ENCODE peak calls at places on chromosomes 6 and 20, in ten cellular contexts. K is GM10248, W is sigmoid colon, O is cardiac muscle cell, H is HL-60, J is colonic mucosa, S is fibroblast of mammary gland, P is lower lobe of right lung, Q is tibial artery, U is GM20000. D is an unnamed sample.

GRCh38 chr20:5480824-5481600 is 164.3 kb upstream of the PROKR2 start:
- DNase-seq in K (no peak), W (no peak), O (no peak), H (no peak), J (peak), S (no peak), P (no peak), Q (no peak), U (peak), D (no peak)

GRCh38 chr6:157592980-157593379 is 212.0 kb downstream of the ZDHHC14 start:
- DNase-seq in K (no peak), W (no peak), O (no peak), H (no peak), J (no peak), S (no peak), P (no peak), Q (no peak), U (no peak), D (no peak)

GRCh38 chr6:27556406-27556805 is 83.5 kb upstream of the ZNF184 start:
- DNase-seq in K (no peak), W (no peak), O (no peak), H (no peak), J (no peak), S (no peak), P (no peak), Q (no peak), U (no peak), D (no peak)

GRCh38 chr6:36139991-36140710 is 9.8 kb downstream of the MAPK13 start:
- DNase-seq in K (no peak), W (no peak), O (no peak), H (no peak), J (no peak), S (no peak), P (no peak), Q (no peak), U (no peak), D (no peak)

GRCh38 chr20:14724036-14724435 is 386.6 kb upstream of the FLRT3 start:
- DNase-seq in K (no peak), W (no peak), O (no peak), H (no peak), J (no peak), S (no peak), P (no peak), Q (no peak), U (no peak), D (no peak)

GRCh38 chr6:169173532-169174268 is 79.9 kb downstream of the THBS2 start:
- DNase-seq in K (no peak), W (no peak), O (no peak), H (no peak), J (no peak), S (no peak), P (no peak), Q (no peak), U (no peak), D (peak)

GRCh38 chr6:131631625-131632284 is 3.7 kb upstream of the MED23 start:
- DNase-seq in K (no peak), W (no peak), O (no peak), H (no peak), J (no peak), S (no peak), P (no peak), Q (no peak), U (no peak), D (no peak)

GRCh38 chr6:39214846-39215639 is 14.2 kb downstream of the KCNK5 start:
- DNase-seq in K (no peak), W (no peak), O (no peak), H (no peak), J (peak), S (no peak), P (peak), Q (no peak), U (no peak), D (no peak)

GRCh38 chr6:11025911-11026635 is 18.0 kb downstream of the ELOVL2 start:
- DNase-seq in K (no peak), W (no peak), O (peak), H (no peak), J (no peak), S (no peak), P (no peak), Q (no peak), U (peak), D (no peak)

GRCh38 chr6:145735356-145736165 is at the start of gene EPM2A:
- DNase-seq in K (peak), W (peak), O (peak), H (peak), J (peak), S (peak), P (peak), Q (peak), U (peak), D (peak)
- TF ChIP-seq CTCF in K (no peak), W (no peak), O (no peak), H (no peak), J (no peak), S (no peak), P (no peak), Q (no peak), U (no peak), D (no peak)

GRCh38 chr6:21019614-21020013 is 485.4 kb downstream of the CDKAL1 start:
- DNase-seq in K (no peak), W (no peak), O (no peak), H (no peak), J (no peak), S (no peak), P (no peak), Q (no peak), U (no peak), D (no peak)
- TF ChIP-seq CTCF in K (no peak), W (no peak), O (peak), H (no peak), J (no peak), S (peak), P (no peak), Q (no peak), U (no peak), D (peak)

DNA sequence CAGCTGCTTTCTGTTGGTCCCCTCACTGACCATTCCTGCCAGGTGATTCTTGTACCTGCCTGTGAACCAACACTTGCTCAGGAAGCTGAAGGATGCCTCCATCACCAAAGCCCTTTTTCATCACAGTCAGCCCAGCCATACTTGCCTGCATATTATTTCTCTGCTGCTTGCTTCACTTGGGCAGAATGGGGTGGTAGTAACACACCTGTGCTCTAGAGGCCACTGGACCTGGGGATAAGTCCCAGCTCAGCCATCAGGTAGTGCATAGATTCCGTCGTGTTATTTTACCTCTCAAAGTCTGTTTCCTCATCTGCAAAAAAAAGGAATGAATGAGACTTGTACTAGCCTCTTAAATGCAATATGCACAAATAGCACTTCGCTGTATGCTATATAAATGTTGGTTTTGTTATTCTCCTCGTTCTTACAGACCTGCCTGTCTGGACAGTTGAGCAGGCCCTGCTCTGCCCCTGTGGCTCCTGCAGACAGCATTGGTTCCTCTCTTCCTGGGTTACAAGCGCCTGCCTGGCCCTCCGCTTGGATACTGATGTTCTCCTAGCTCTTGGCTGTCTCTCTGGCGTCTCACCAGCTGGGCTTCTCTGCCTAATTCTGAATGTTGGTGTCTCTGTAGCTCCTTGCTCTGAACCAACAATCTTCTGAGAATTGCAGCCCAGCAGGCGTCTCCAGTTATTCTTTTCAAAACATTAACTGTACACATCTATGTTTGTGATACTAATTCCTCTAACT is 151.8 kb downstream of the UNC5CL start:
- DNase-seq in K (no peak), W (no peak), O (no peak), H (no peak), J (no peak), S (no peak), P (no peak), Q (no peak), U (no peak), D (no peak)
- TF ChIP-seq CTCF in K (no peak), W (no peak), O (no peak), H (no peak), J (no peak), S (no peak), P (no peak), Q (no peak), U (no peak), D (no peak)

GRCh38 chr6:114342826-114343781 is at the start of gene HS3ST5:
- DNase-seq in K (peak), W (peak), O (peak), H (no peak), J (peak), S (peak), P (peak), Q (no peak), U (peak), D (peak)
- TF ChIP-seq CTCF in K (peak), W (peak), O (peak), H (no peak), J (no peak), S (peak), P (peak), Q (no peak), U (peak), D (peak)

GRCh38 chr20:51917886-51918545 is 115.7 kb upstream of the SALL4 start:
- DNase-seq in K (no peak), W (no peak), O (no peak), H (no peak), J (no peak), S (no peak), P (no peak), Q (no peak), U (no peak), D (no peak)
- TF ChIP-seq CTCF in K (no peak), W (no peak), O (no peak), H (no peak), J (no peak), S (no peak), P (no peak), Q (no peak), U (no peak), D (no peak)

GRCh38 chr6:81734500-81735140 is 17.9 kb downstream of the TENT5A start:
- DNase-seq in K (no peak), W (no peak), O (no peak), H (no peak), J (no peak), S (no peak), P (no peak), Q (no peak), U (no peak), D (no peak)

GRCh38 chr6:81735756-81736380 is 16.6 kb downstream of the TENT5A start:
- DNase-seq in K (no peak), W (no peak), O (no peak), H (no peak), J (no peak), S (peak), P (no peak), Q (no peak), U (no peak), D (no peak)

GRCh38 chr6:81731814-81732213 is 20.7 kb downstream of the TENT5A start:
- DNase-seq in K (no peak), W (no peak), O (no peak), H (no peak), J (no peak), S (peak), P (no peak), Q (no peak), U (no peak), D (no peak)

GRCh38 chr6:81736428-81736827 is 16.1 kb downstream of the TENT5A start:
- DNase-seq in K (no peak), W (no peak), O (no peak), H (no peak), J (no peak), S (no peak), P (no peak), Q (no peak), U (no peak), D (no peak)

DNA sequence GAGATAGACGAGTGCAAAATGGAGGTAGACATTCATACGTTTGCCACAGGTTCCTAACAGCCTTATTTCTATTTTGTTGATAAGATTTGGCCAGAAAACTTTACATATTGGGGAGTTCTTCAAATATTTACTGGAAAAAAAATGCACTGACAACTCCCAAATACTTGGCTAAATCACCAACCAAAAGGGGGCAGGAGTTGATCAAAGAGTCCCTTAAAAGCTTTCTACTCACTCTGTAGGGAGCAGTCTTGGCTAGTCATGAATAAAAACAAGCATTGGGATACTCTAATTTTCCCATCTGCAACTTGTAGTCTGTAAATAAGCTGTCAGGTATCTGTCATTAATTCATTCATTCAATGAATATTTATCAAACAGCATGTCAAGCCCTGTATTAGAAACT is 18.4 kb downstream of the TENT5A start:
- DNase-seq in K (no peak), W (no peak), O (no peak), H (no peak), J (no peak), S (no peak), P (no peak), Q (no peak), U (no peak), D (no peak)
- TF ChIP-seq CTCF in K (no peak), W (no peak), O (peak), H (no peak), J (no peak), S (peak), P (peak), Q (no peak), U (no peak), D (peak)

GRCh38 chr20:45550765-45551164 is 3.6 kb upstream of the EPPIN start:
- DNase-seq in K (no peak), W (no peak), O (no peak), H (no peak), J (no peak), S (no peak), P (no peak), Q (no peak), U (no peak), D (no peak)

GRCh38 chr20:45547206-45547770 is at the start of gene EPPIN:
- DNase-seq in K (no peak), W (no peak), O (no peak), H (no peak), J (no peak), S (no peak), P (no peak), Q (no peak), U (no peak), D (no peak)

GRCh38 chr20:45548410-45548809 is 1.2 kb upstream of the EPPIN start:
- DNase-seq in K (no peak), W (no peak), O (no peak), H (no peak), J (no peak), S (no peak), P (no peak), Q (no peak), U (no peak), D (no peak)

GRCh38 chr20:45545351-45545750 is 1.9 kb downstream of the EPPIN start:
- DNase-seq in K (no peak), W (no peak), O (no peak), H (no peak), J (no peak), S (no peak), P (no peak), Q (no peak), U (no peak), D (no peak)

DNA sequence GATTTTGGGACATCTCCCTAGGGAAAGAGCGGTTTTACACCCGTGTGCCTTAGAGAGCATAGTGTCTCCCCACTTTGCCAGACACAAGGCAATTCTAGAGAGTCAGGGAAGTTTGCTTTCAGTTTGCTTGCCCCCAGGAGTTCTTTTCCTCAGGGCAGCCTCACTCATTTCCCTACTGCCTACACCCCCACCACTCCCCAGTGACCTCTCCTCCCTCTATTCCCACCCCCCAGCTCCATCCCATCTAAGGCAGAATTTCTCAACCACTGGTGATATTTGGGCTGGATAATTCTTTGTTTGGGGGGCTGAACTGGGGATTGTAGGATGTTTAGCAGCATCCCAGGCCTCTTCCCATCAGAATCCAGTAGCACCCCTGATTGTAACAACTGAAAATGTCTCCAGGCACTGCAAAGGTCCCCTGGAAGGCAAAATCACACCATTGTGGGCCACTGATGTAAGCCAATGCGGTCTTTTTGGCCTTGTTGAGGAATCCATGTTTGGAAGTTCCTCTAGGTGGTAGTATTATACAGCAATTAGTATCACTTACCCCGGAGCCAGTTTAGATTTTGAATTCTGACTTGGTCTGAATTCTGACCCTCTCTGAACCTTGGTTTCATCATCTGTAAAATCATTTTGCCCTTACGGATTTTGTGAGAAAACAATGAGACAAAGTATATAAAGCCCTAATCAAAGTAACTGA is 1.3 kb downstream of the EPPIN start:
- DNase-seq in K (no peak), W (no peak), O (peak), H (no peak), J (no peak), S (peak), P (no peak), Q (no peak), U (peak), D (no peak)
- TF ChIP-seq CTCF in K (peak), W (peak), O (peak), H (no peak), J (no peak), S (peak), P (peak), Q (peak), U (no peak), D (peak)

GRCh38 chr20:41352666-41353065 is 12.0 kb downstream of the LPIN3 start:
- DNase-seq in K (no peak), W (no peak), O (no peak), H (no peak), J (no peak), S (no peak), P (no peak), Q (no peak), U (no peak), D (no peak)
- TF ChIP-seq CTCF in K (no peak), W (no peak), O (no peak), H (no peak), J (no peak), S (no peak), P (no peak), Q (no peak), U (no peak), D (no peak)

DNA sequence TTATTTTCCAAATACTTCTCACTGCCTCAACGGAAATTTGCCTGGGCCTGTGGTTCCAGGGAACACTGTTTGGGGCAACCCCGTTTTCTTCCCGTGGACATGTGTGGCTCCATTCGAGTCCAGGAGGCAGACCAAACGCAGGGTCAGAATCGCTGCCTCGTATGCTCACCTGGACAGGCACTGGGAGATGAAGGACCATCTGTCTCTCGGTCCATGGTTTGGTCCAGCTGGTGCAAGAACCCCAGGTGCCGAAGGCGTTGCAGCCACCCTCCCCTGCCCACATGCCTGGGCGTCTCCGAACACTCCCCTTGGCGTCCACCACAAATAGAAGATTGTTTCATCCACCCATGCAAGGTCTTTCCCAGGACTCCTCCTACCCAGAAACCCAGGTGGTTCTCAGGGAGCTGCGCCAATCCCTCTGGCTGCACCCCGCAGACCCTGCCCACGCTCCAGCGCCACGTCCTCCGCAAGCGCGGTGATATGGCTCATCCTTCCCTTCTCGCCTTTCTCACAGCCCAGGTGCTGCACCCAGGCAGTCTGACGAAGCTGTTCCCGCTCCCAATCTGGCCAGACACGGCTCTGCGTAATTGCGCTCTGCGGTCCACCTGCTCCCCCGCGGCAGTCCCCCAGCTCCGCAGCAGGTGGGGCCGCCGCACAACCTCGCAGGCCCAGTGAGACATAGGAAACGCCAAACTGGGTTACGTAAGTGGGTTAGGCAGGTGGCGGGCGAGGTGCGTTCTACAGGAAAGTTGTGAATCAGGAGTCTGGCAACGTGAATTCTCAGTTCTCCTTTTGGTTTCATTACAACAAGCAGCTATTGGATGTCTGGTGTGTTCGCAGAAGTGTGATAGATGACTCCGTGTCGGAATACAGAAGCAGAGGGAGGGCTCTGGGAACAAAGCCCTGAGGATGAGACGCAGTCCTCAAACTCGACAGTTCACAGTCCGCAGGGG is 146.2 kb upstream of the ECI2 start:
- DNase-seq in K (peak), W (peak), O (peak), H (peak), J (peak), S (peak), P (peak), Q (no peak), U (peak), D (no peak)
- TF ChIP-seq CTCF in K (peak), W (peak), O (peak), H (no peak), J (no peak), S (no peak), P (peak), Q (peak), U (peak), D (no peak)

D was measured in osteocyte.